ENCODE peak calls at places on chromosomes 4 and X, in five cellular contexts. One of them, this sample, is unnamed.

GRCh38 chrX:110397353-110397752 is 38.7 kb downstream of the RTL9 start:
- DNase-seq in fibroblast of lung: no peak
- DNase-seq in heart right ventricle: no peak
- DNase-seq in IMR-90: no peak
- DNase-seq in PC-3: peak; percentile 36
- DNase-seq in this sample: no peak

GRCh38 chr4:158376441-158376840 is 145.2 kb upstream of the RXFP1 start:
- DNase-seq in fibroblast of lung: no peak
- DNase-seq in IMR-90: no peak
- DNase-seq in PC-3: no peak
- DNase-seq in heart right ventricle: no peak
- DNase-seq in this sample: peak; percentile 15

GRCh38 chrX:2523911-2524310 is 23.1 kb upstream of the DHRSX start:
- DNase-seq in PC-3: no peak
- DNase-seq in IMR-90: no peak
- DNase-seq in fibroblast of lung: no peak
- DNase-seq in heart right ventricle: no peak
- DNase-seq in this sample: no peak

GRCh38 chr4:41297832-41298231 is 41.1 kb downstream of the UCHL1 start:
- DNase-seq in IMR-90: no peak
- DNase-seq in heart right ventricle: no peak
- DNase-seq in PC-3: no peak
- DNase-seq in fibroblast of lung: no peak
- DNase-seq in this sample: no peak

GRCh38 chr4:18389118-18389517 is 367.6 kb upstream of the LCORL start:
- DNase-seq in heart right ventricle: no peak
- DNase-seq in IMR-90: no peak
- DNase-seq in fibroblast of lung: no peak
- DNase-seq in PC-3: no peak
- DNase-seq in this sample: no peak

GRCh38 chr4:157912212-157912611 is 260.6 kb downstream of the GASK1B start:
- DNase-seq in fibroblast of lung: no peak
- DNase-seq in heart right ventricle: no peak
- DNase-seq in IMR-90: no peak
- DNase-seq in PC-3: no peak
- DNase-seq in this sample: no peak

GRCh38 chr4:142336251-142336934 is 509.7 kb downstream of the INPP4B start:
- DNase-seq in heart right ventricle: no peak
- DNase-seq in PC-3: no peak
- DNase-seq in IMR-90: no peak
- DNase-seq in fibroblast of lung: no peak
- DNase-seq in this sample: no peak

GRCh38 chrX:96436105-96436504 is 248.5 kb upstream of the DIAPH2 start:
- DNase-seq in heart right ventricle: no peak
- DNase-seq in fibroblast of lung: peak; percentile 70
- DNase-seq in IMR-90: peak; percentile 69
- DNase-seq in PC-3: peak; percentile 35
- DNase-seq in this sample: peak; percentile 28

GRCh38 chr4:108714880-108715279 is 48.0 kb downstream of the ETNPPL start:
- DNase-seq in IMR-90: no peak
- DNase-seq in PC-3: no peak
- DNase-seq in heart right ventricle: no peak
- DNase-seq in fibroblast of lung: no peak
- DNase-seq in this sample: no peak

GRCh38 chrX:145844886-145845285 is 27.3 kb downstream of the SLITRK2 start:
- DNase-seq in heart right ventricle: no peak
- DNase-seq in IMR-90: no peak
- DNase-seq in PC-3: no peak
- DNase-seq in fibroblast of lung: no peak
- DNase-seq in this sample: no peak

GRCh38 chr4:8182858-8183725 is 16.0 kb upstream of the SH3TC1 start:
- DNase-seq in PC-3: peak; percentile 97
- DNase-seq in IMR-90: peak; percentile 70
- DNase-seq in heart right ventricle: peak; percentile 92
- DNase-seq in fibroblast of lung: peak; percentile 83
- DNase-seq in this sample: peak; percentile 78

GRCh38 chr4:2330119-2331042 is 68.5 kb upstream of the MXD4 start:
- DNase-seq in IMR-90: peak; percentile 95
- DNase-seq in PC-3: peak; percentile 88
- DNase-seq in heart right ventricle: no peak
- DNase-seq in fibroblast of lung: peak; percentile 95
- DNase-seq in this sample: peak; percentile 82

GRCh38 chr4:5500165-5500564 is 208.2 kb downstream of the EVC2 start:
- DNase-seq in PC-3: peak; percentile 67
- DNase-seq in heart right ventricle: no peak
- DNase-seq in fibroblast of lung: peak; percentile 14
- DNase-seq in IMR-90: peak; percentile 58
- DNase-seq in this sample: no peak

GRCh38 chr4:139015948-139016451 is 419 bp downstream of the NOCT start:
- DNase-seq in PC-3: no peak
- DNase-seq in IMR-90: peak; percentile 20
- DNase-seq in heart right ventricle: peak; percentile 17
- DNase-seq in fibroblast of lung: peak; percentile 23
- DNase-seq in this sample: no peak

GRCh38 chr4:153465922-153466636 is at the start of gene TMEM131L:
- DNase-seq in fibroblast of lung: peak; percentile 64
- DNase-seq in heart right ventricle: peak; percentile 60
- DNase-seq in IMR-90: peak; percentile 52
- DNase-seq in PC-3: peak; percentile 53
- DNase-seq in this sample: no peak

GRCh38 chr4:147477439-147477838 is 3.5 kb upstream of the EDNRA start:
- DNase-seq in fibroblast of lung: no peak
- DNase-seq in PC-3: no peak
- DNase-seq in IMR-90: no peak
- DNase-seq in heart right ventricle: no peak
- DNase-seq in this sample: no peak

GRCh38 chrX:25527596-25527995 is 511.8 kb upstream of the ARX start:
- DNase-seq in PC-3: no peak
- DNase-seq in fibroblast of lung: no peak
- DNase-seq in IMR-90: no peak
- DNase-seq in heart right ventricle: no peak
- DNase-seq in this sample: no peak

GRCh38 chrX:25519258-25519657 is 503.5 kb upstream of the ARX start:
- DNase-seq in heart right ventricle: no peak
- DNase-seq in IMR-90: no peak
- DNase-seq in fibroblast of lung: no peak
- DNase-seq in PC-3: no peak
- DNase-seq in this sample: no peak

GRCh38 chrX:25524150-25524549 is 508.4 kb upstream of the ARX start:
- DNase-seq in PC-3: peak; percentile 40
- DNase-seq in heart right ventricle: no peak
- DNase-seq in fibroblast of lung: no peak
- DNase-seq in IMR-90: peak; percentile 33
- DNase-seq in this sample: no peak

DNA sequence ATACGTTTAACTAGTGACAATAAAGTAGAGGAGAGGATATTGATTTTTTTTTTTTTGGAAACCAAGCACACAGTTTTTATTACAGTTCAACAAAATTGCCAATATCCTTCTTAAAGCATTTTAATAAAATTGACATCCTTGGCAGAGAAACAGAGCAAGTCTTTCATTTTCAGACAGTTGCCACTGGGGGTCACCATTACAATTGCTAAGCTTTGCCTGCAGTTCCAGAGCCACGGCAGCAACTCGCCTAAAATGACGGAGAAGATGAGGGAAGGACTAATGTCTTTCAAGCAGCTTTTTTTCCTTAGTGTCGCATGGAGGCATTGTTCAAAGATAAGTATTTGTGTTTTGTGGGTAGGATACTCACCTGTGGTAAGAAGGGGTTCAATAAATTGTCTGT is 507.8 kb upstream of the ARX start:
- DNase-seq in PC-3: peak; percentile 23
- DNase-seq in IMR-90: peak; percentile 36
- DNase-seq in heart right ventricle: peak; percentile 18
- DNase-seq in fibroblast of lung: peak; percentile 4
- DNase-seq in this sample: no peak
- TF ChIP-seq CTCF in PC-3: peak; percentile 45
- TF ChIP-seq CTCF in IMR-90: peak; percentile 42
- TF ChIP-seq CTCF in heart right ventricle: peak; percentile 25
- TF ChIP-seq CTCF in fibroblast of lung: peak; percentile 10
- TF ChIP-seq CTCF in this sample: no peak

GRCh38 chrX:154444755-154445246 is 860 bp downstream of the FAM50A start:
- DNase-seq in fibroblast of lung: no peak
- DNase-seq in PC-3: no peak
- DNase-seq in heart right ventricle: no peak
- DNase-seq in IMR-90: no peak
- DNase-seq in this sample: no peak

GRCh38 chrX:154444001-154444754 is at the start of gene FAM50A:
- DNase-seq in fibroblast of lung: peak; percentile 45
- DNase-seq in PC-3: peak; percentile 61
- DNase-seq in IMR-90: peak; percentile 42
- DNase-seq in heart right ventricle: peak; percentile 79
- DNase-seq in this sample: no peak

GRCh38 chrX:154448484-154448883 is 4.5 kb downstream of the FAM50A start:
- DNase-seq in PC-3: no peak
- DNase-seq in fibroblast of lung: no peak
- DNase-seq in heart right ventricle: no peak
- DNase-seq in IMR-90: no peak
- DNase-seq in this sample: no peak

GRCh38 chrX:154445776-154446175 is 1.8 kb downstream of the FAM50A start:
- DNase-seq in PC-3: no peak
- DNase-seq in fibroblast of lung: no peak
- DNase-seq in heart right ventricle: no peak
- DNase-seq in IMR-90: no peak
- DNase-seq in this sample: no peak

DNA sequence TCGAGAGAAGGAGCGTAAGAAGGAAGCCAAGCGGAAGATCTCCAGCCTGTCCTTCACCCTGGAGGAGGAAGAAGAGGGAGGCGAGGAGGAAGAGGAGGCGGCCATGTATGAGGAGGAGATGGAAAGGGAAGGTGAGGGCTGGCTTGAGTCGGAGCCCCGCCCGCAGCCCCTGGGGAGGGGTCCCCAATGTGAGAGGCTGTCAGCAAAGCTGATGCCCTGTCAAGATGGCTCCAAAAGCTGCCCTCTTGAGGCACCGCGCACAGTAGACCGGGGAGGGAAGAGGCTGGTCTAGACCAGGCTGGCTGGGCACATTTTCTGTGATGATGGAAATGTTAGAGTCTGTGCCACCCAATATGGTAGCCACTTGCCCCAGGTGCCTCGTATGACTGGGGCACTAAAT is 2.5 kb downstream of the FAM50A start:
- DNase-seq in fibroblast of lung: no peak
- DNase-seq in IMR-90: no peak
- DNase-seq in heart right ventricle: no peak
- DNase-seq in PC-3: no peak
- DNase-seq in this sample: no peak
- H3K36me3 ChIP-seq in fibroblast of lung: peaks cover 16% of the 10 kb centered on the region
- H3K36me3 ChIP-seq in IMR-90: peaks cover 59% of the 10 kb centered on the region
- H3K36me3 ChIP-seq in heart right ventricle: peaks cover 26% of the 10 kb centered on the region
- H3K36me3 ChIP-seq in PC-3: peaks cover 10% of the 10 kb centered on the region
- H3K36me3 ChIP-seq in this sample: peaks cover 23% of the 10 kb centered on the region

GRCh38 chr4:171353535-171353934 is 459.7 kb upstream of the GALNTL6 start:
- DNase-seq in IMR-90: no peak
- DNase-seq in fibroblast of lung: no peak
- DNase-seq in PC-3: no peak
- DNase-seq in heart right ventricle: no peak
- DNase-seq in this sample: no peak
- TF ChIP-seq CTCF in IMR-90: no peak
- TF ChIP-seq CTCF in fibroblast of lung: no peak
- TF ChIP-seq CTCF in PC-3: no peak
- TF ChIP-seq CTCF in heart right ventricle: no peak
- TF ChIP-seq CTCF in this sample: no peak

DNA sequence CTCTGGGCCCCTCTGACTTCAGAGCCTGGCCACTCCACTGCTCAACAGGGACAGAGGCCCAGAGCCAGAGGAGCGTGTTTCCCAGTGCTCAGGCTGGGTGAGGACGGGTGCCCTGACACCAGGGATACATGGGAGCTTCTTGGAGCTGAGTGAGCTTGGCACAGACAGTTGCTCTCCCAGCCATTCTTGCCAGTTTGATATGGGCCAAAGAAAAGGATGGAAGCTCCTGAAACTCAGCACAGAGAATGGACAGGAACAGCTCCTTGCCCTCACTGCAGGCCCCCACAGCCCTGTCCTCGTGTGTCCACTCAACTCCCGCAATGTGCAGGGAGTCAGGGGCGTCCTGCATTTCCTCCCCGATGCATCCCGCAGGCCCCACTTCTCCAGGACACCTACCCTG is 38.8 kb downstream of the NSG1 start:
- DNase-seq in PC-3: no peak
- DNase-seq in IMR-90: no peak
- DNase-seq in heart right ventricle: no peak
- DNase-seq in fibroblast of lung: no peak
- DNase-seq in this sample: no peak
- H3K36me3 ChIP-seq in PC-3: peaks cover 2% of the 10 kb centered on the region
- H3K36me3 ChIP-seq in IMR-90: peaks cover 16% of the 10 kb centered on the region
- H3K36me3 ChIP-seq in heart right ventricle: peaks cover 60% of the 10 kb centered on the region
- H3K36me3 ChIP-seq in fibroblast of lung: peaks cover 7% of the 10 kb centered on the region
- H3K36me3 ChIP-seq in this sample: peaks cover 18% of the 10 kb centered on the region

GRCh38 chr4:98928131-98928504 is 815 bp downstream of the EIF4E start:
- DNase-seq in PC-3: peak; percentile 57
- DNase-seq in IMR-90: peak; percentile 78
- DNase-seq in fibroblast of lung: peak; percentile 84
- DNase-seq in heart right ventricle: peak; percentile 71
- DNase-seq in this sample: no peak

GRCh38 chr4:98929341-98930267 is 671 bp upstream of the EIF4E start:
- DNase-seq in IMR-90: peak; percentile 98
- DNase-seq in heart right ventricle: peak; percentile 64
- DNase-seq in fibroblast of lung: peak; percentile 98
- DNase-seq in PC-3: peak; percentile 95
- DNase-seq in this sample: peak; percentile 91

GRCh38 chr4:98930311-98930865 is 1.5 kb upstream of the EIF4E start:
- DNase-seq in IMR-90: no peak
- DNase-seq in fibroblast of lung: no peak
- DNase-seq in PC-3: no peak
- DNase-seq in heart right ventricle: no peak
- DNase-seq in this sample: no peak

GRCh38 chr4:98932539-98932938 is 3.6 kb upstream of the EIF4E start:
- DNase-seq in IMR-90: peak; percentile 69
- DNase-seq in heart right ventricle: no peak
- DNase-seq in fibroblast of lung: peak; percentile 60
- DNase-seq in PC-3: peak; percentile 40
- DNase-seq in this sample: peak; percentile 38

DNA sequence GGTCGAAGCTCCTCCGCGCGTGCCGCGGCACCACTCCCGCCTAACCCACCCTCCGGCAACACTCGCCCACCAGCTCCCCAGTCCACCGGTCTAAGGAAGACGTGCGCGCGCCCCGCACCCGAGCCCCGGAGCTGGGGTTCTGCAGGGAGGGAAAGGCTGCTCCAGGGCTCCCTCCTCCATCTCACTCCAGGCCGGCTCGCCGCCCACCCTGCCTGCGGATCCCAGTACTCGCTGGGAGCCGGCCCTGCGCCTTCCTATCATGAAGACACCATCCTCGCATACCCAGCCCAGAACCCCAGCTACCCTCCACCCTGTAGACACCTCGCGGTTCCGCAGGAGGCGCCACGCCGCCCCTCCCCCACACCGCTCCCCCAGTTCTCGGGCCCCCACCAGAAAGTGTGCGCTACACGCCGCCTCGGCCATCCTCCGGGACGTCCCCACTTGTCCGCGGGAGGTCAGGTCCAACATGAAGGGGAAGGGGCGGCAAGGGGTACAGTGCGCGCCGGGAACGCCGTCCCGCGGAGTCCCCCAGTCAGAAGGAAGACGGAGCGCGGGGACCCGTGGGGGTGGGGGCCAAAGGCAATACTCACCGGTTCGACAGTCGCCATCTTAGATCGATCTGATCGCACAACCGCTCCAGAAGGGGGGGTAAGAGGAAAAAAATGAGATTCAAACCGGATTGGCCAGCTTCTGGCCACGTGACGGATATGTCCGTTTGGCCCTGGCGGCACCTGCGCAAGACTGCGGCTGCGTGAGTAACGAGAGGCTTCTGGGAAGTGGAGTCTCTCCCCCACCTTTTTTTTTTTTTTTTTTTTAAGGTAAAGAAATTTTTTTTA is at the start of gene EIF4E:
- DNase-seq in IMR-90: peak; percentile 99
- DNase-seq in PC-3: peak; percentile 96
- DNase-seq in fibroblast of lung: peak; percentile 99
- DNase-seq in heart right ventricle: peak; percentile 98
- DNase-seq in this sample: peak; percentile 94
- TF ChIP-seq CTCF in IMR-90: peak; percentile 20
- TF ChIP-seq CTCF in PC-3: no peak
- TF ChIP-seq CTCF in fibroblast of lung: no peak
- TF ChIP-seq CTCF in heart right ventricle: peak; percentile 34
- TF ChIP-seq CTCF in this sample: no peak

This sample was measured in BJ.